ENCODE peak calls at places on chromosomes 3 and 15, in six cellular contexts. K is CD8-positive, alpha-beta T cell; C is epithelial cell of esophagus; G is brain microvascular endothelial cell; O is psoas muscle; V is A673. J is an unnamed sample.

GRCh38 chr3:128360705-128361271 is 105.9 kb downstream of the DNAJB8 start:
- DNase-seq in V (no peak), O (no peak), K (no peak), C (no peak), G (no peak), J (no peak)

GRCh38 chr15:88917764-88918163 is 4.6 kb upstream of the MFGE8 start:
- DNase-seq in V (no peak), G (no peak), O (no peak), K (no peak), C (no peak), J (no peak)

GRCh38 chr3:78139166-78139565 is 1099.3 kb downstream of the ROBO2 start:
- DNase-seq in G (peak), O (no peak), V (peak), K (no peak), C (peak), J (no peak)

GRCh38 chr3:67362686-67363085 is 291.7 kb downstream of the SUCLG2 start:
- DNase-seq in G (peak), V (no peak), K (no peak), O (no peak), C (peak), J (no peak)

GRCh38 chr3:12440927-12441326 is 43.4 kb upstream of the TSEN2 start:
- DNase-seq in G (peak), V (no peak), O (peak), C (no peak), K (no peak), J (no peak)

GRCh38 chr3:63724987-63725386 is 72.5 kb downstream of the SNTN start:
- DNase-seq in O (no peak), C (peak), K (no peak), G (peak), V (no peak), J (no peak)

GRCh38 chr15:30924353-30924752 is 20.6 kb downstream of the FAN1 start:
- DNase-seq in O (no peak), V (no peak), K (no peak), C (no peak), G (peak), J (no peak)

GRCh38 chr15:93072011-93072410 is 17.0 kb downstream of the RGMA start:
- DNase-seq in K (no peak), C (no peak), O (no peak), G (peak), V (peak), J (no peak)

GRCh38 chr15:71806452-71806931 is 3.9 kb upstream of the NR2E3 start:
- DNase-seq in G (peak), K (no peak), C (peak), O (no peak), V (peak), J (no peak)

GRCh38 chr3:154684440-154684839 is 254.4 kb upstream of the GPR149 start:
- DNase-seq in G (no peak), V (no peak), K (no peak), C (no peak), O (no peak), J (no peak)

GRCh38 chr15:51680316-51680715 is 987 bp upstream of the SCG3 start:
- DNase-seq in O (no peak), G (no peak), C (no peak), V (no peak), K (no peak), J (no peak)

GRCh38 chr3:149247025-149247710 is 25.5 kb upstream of the CP start:
- DNase-seq in C (peak), O (no peak), K (no peak), V (no peak), G (peak), J (no peak)

GRCh38 chr3:167958141-167958540 is 137.6 kb downstream of the GOLIM4 start:
- DNase-seq in V (no peak), O (no peak), G (no peak), C (peak), K (no peak), J (no peak)

GRCh38 chr3:24197809-24198208 is 252.7 kb downstream of the NR1D2 start:
- DNase-seq in G (no peak), C (no peak), O (no peak), V (no peak), K (no peak), J (no peak)

GRCh38 chr15:70669966-70670658 is 93.2 kb downstream of the UACA start:
- DNase-seq in G (no peak), V (peak), C (no peak), O (no peak), K (no peak), J (no peak)

GRCh38 chr15:93298901-93299300 is 209.9 kb upstream of the RGMA start:
- DNase-seq in G (no peak), O (peak), C (peak), V (peak), K (no peak), J (no peak)

DNA sequence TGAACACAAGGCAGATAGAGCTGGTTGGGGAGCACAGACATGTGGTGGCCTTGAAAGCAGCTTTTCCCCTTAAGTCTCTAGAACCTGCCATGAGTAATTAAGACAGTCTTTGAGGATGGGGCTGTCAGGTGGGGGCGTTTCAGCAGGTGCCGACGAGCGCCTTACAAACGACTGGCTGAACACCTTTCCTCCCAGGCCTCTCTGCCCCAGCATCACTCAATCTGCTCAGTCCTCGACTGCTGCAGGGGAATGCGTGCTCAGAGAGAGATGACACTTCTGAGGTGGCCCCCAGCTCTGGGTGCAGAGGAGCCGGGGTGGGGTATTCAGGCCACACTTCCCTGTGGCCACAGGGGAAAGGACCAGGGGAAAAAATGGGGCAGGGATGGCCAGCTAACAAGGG is 8.1 kb upstream of the NCKIPSD start:
- DNase-seq in O (no peak), C (no peak), K (no peak), V (no peak), G (no peak), J (no peak)
- H3K4me3 ChIP-seq in O (peak), C (peak), K (no peak), V (no peak), G (peak), J (peak)

DNA sequence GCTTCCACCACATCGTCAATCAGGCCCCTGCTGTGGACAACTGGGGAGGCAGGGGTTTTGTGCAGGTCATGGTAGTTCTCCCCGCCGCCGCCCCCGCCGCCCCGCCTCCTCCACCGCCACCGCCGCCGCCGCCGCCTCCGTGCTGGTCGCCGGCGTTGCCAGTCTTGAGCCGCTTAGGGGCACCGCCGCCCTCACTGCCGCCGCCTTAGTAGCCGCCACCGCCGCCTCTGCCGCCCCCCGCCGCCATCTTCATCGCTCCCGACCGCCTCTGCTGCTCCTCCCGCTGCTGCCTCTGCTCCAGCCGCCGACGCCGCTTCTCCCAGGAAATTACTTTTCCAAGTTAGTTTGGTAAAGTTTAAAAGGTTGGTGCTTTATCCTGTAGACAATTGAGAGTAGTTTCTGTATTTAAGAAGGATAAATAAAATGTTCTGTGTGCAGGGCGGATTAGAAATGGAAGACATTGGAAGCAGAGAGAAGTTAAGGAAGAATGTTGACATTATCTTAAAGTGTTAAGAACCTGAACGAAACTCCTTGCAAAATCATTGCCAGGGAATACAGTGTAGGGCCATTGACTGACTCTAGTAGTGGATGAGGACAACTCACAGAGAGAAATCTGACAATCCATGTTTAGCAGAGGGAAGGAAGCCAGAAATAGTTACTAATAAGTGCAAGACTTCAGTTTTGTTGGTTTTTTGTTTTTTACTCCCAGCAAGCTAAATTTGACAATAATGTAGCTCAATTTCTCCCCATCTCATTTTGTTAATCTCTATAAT is 53.0 kb upstream of the GOLGA8A start:
- DNase-seq in G (no peak), C (no peak), O (no peak), K (no peak), V (no peak), J (no peak)
- H3K4me3 ChIP-seq in G (no peak), C (no peak), O (no peak), K (no peak), V (no peak), J (no peak)

DNA sequence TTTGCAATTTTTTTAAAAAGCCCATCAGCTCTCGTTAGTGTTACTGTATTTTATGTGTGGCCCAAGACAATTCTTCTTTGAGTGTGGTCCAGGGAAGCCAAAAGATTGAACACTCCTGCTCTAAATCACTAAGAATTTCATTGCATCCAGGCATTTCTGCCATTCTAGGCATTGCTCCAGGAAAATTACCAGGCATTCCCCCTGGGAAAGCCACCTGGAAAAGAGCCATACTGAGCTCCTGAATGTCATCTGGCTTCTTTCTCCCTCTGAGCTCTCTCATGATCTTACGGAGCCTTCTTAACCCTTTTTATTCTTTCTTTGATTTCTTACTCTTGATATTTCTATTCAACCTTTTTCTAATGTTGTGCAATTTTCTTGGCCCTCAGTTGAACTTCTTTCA is 202.2 kb downstream of the DOCK3 start:
- DNase-seq in C (no peak), O (no peak), K (no peak), G (no peak), V (no peak), J (no peak)
- H3K4me3 ChIP-seq in C (no peak), O (no peak), K (no peak), G (no peak), V (no peak), J (no peak)

GRCh38 chr3:135499426-135499825 is 466.1 kb upstream of the PPP2R3A start:
- DNase-seq in O (no peak), G (no peak), K (no peak), C (no peak), V (no peak), J (no peak)

GRCh38 chr3:135500034-135500433 is 465.5 kb upstream of the PPP2R3A start:
- DNase-seq in G (no peak), V (no peak), O (no peak), K (no peak), C (no peak), J (no peak)

GRCh38 chr3:135504084-135504685 is 461.3 kb upstream of the PPP2R3A start:
- DNase-seq in V (no peak), G (no peak), C (no peak), O (no peak), K (no peak), J (no peak)

GRCh38 chr3:135497979-135498378 is 467.5 kb upstream of the PPP2R3A start:
- DNase-seq in K (no peak), C (no peak), V (no peak), G (no peak), O (no peak), J (no peak)

GRCh38 chr3:135503429-135504083 is 462.0 kb upstream of the PPP2R3A start:
- DNase-seq in C (peak), K (no peak), V (peak), O (peak), G (peak), J (peak)
- H3K4me3 ChIP-seq in C (no peak), K (no peak), V (no peak), O (no peak), G (no peak), J (no peak)

DNA sequence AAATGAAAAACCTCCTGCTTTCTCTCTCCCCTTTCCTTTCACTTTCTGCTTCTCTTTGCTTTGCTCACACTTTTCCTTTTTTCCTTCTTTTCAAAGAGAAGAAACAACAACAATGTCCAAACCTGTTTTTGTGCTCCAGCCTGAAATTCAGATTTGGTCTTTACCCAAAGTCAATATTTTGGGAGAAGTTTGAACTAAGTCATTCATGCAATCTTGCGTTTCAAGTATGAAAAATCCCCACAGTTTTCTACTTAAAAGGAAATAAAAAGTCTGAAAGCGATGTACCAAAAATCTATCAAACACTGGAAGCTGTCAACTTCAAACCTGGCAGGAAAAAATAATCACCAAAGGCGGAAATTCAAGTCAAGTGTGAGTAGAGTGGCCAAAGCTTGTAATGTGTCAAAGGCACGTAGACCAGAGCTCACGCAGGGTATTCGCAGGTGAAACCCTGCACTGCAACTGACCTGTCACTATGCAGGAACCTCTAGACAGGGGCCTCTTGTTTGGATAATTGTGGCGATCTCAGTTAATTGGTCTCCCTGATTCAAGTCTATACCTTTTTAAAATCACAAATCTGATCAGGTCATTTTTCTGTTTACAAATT is 118.8 kb upstream of the GALNT15 start:
- DNase-seq in K (no peak), V (no peak), G (no peak), O (no peak), C (no peak), J (no peak)
- H3K4me3 ChIP-seq in K (no peak), V (no peak), G (no peak), O (peak), C (no peak), J (no peak)

DNA sequence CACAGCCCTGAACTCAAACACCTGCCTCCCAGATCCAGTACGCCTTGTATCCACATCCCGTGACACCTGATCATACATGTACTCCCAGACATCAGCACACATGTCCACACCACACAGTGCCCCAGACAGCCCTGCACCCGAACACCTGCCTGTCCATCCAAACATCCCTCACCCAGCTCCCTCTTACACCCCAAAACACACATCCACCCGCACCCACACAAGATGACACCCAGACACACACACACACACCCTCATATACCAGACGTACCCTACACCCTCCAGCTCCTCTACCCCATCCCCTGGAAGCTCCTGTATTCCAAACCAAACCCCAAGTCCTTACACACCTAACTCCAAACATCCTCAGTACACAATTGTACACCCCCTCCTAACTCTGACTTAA is 735 bp downstream of the CAMK1 start:
- DNase-seq in C (no peak), V (no peak), K (no peak), O (no peak), G (no peak), J (no peak)
- H3K4me3 ChIP-seq in C (peak), V (peak), K (peak), O (peak), G (peak), J (peak)

J was measured in Peyer's patch.